ENCODE peak calls at places on chromosome 1, in four cellular contexts. Y is psoas muscle, V is NCI-H2081, M is foreskin fibroblast. L is an unnamed sample.

GRCh38 chr1:186722711-186723309 is 42.6 kb upstream of the PTGS2 start:
- DNase-seq in Y (no peak), V (peak; percentile 31), M (peak; percentile 26), L (peak; percentile 21)

GRCh38 chr1:40607921-40608320 is 57.6 kb downstream of the RIMS3 start:
- DNase-seq in Y (no peak), V (no peak), M (no peak), L (no peak)

GRCh38 chr1:173789841-173790240 is 34.6 kb upstream of the DARS2 start:
- DNase-seq in Y (no peak), V (no peak), M (no peak), L (no peak)

GRCh38 chr1:32518976-32519375 is 20.3 kb upstream of the ZBTB8A start:
- DNase-seq in Y (no peak), V (no peak), M (no peak), L (no peak)

GRCh38 chr1:154220970-154221814 is 437 bp downstream of the UBAP2L start:
- DNase-seq in Y (peak; percentile 81), V (peak; percentile 34), M (peak; percentile 31), L (peak; percentile 19)

GRCh38 chr1:162147760-162148159 is 78.3 kb downstream of the NOS1AP start:
- DNase-seq in Y (no peak), V (no peak), M (no peak), L (no peak)

GRCh38 chr1:26833432-26834405 is 7.2 kb downstream of the ZDHHC18 start:
- DNase-seq in Y (peak; percentile 64), V (no peak), M (no peak), L (no peak)

GRCh38 chr1:245687636-245688535 is 533.1 kb downstream of the KIF26B start:
- DNase-seq in Y (no peak), V (no peak), M (no peak), L (no peak)

GRCh38 chr1:225697437-225697836 is 44.5 kb upstream of the ENAH start:
- DNase-seq in Y (peak; percentile 56), V (no peak), M (no peak), L (no peak)

GRCh38 chr1:231750296-231750695 is 123.7 kb downstream of the DISC1 start:
- DNase-seq in Y (no peak), V (no peak), M (no peak), L (no peak)

L was measured in COR-L47.